ENCODE peak calls at places on chromosomes 12 and 14, in nine cellular contexts. E, W, Y, L, J, B, M, A and D are unnamed samples.

GRCh38 chr14:68404652-68405183 is 388.1 kb downstream of the ZFP36L1 start:
- DNase-seq in E (no peak), W (no peak), Y (peak), L (peak), J (no peak), B (no peak), M (no peak), A (no peak), D (no peak)

GRCh38 chr12:39173689-39174088 is 268.3 kb upstream of the CPNE8 start:
- DNase-seq in E (no peak), W (no peak), Y (no peak), L (no peak), J (no peak), B (no peak), M (no peak), A (peak), D (no peak)

GRCh38 chr12:50636505-50636904 is 127.4 kb upstream of the ATF1 start:
- DNase-seq in E (no peak), W (no peak), Y (no peak), L (no peak), J (no peak), B (no peak), M (no peak), A (peak), D (no peak)

GRCh38 chr12:108478611-108479010 is 36.5 kb upstream of the FICD start:
- DNase-seq in E (no peak), W (no peak), Y (peak), L (no peak), J (no peak), B (no peak), M (no peak), A (no peak), D (peak)

GRCh38 chr12:121513464-121514183 is 67.2 kb downstream of the KDM2B start:
- DNase-seq in E (no peak), W (no peak), Y (peak), L (peak), J (no peak), B (no peak), M (no peak), A (no peak), D (no peak)

GRCh38 chr12:113278631-113279030 is 56.3 kb downstream of the SLC8B1 start:
- DNase-seq in E (no peak), W (no peak), Y (no peak), L (no peak), J (no peak), B (no peak), M (no peak), A (no peak), D (no peak)

GRCh38 chr12:114430306-114430705 is 24.4 kb upstream of the TBX5 start:
- DNase-seq in E (no peak), W (no peak), Y (no peak), L (no peak), J (no peak), B (no peak), M (no peak), A (no peak), D (peak)

GRCh38 chr14:101463566-101464171 is 97.6 kb upstream of the DIO3 start:
- DNase-seq in E (no peak), W (no peak), Y (no peak), L (no peak), J (peak), B (no peak), M (no peak), A (no peak), D (no peak)

GRCh38 chr12:2337031-2338010 is 284.5 kb downstream of the CACNA1C start:
- DNase-seq in E (no peak), W (no peak), Y (no peak), L (no peak), J (no peak), B (no peak), M (no peak), A (no peak), D (no peak)

GRCh38 chr12:29255061-29255460 is 106.0 kb downstream of the FAR2 start:
- DNase-seq in E (no peak), W (no peak), Y (no peak), L (no peak), J (no peak), B (no peak), M (no peak), A (no peak), D (no peak)

GRCh38 chr14:102849522-102850379 is 72.5 kb downstream of the TRAF3 start:
- DNase-seq in E (no peak), W (no peak), Y (peak), L (peak), J (no peak), B (no peak), M (no peak), A (peak), D (no peak)

GRCh38 chr14:68947802-68948201 is 31.3 kb downstream of the ACTN1 start:
- DNase-seq in E (no peak), W (no peak), Y (peak), L (peak), J (peak), B (no peak), M (no peak), A (peak), D (no peak)

GRCh38 chr12:124904306-124905098 is 9.9 kb downstream of the UBC start:
- DNase-seq in E (peak), W (peak), Y (no peak), L (peak), J (peak), B (peak), M (no peak), A (peak), D (peak)

GRCh38 chr12:2266666-2267623 is 214.2 kb downstream of the CACNA1C start:
- DNase-seq in E (no peak), W (no peak), Y (no peak), L (no peak), J (no peak), B (peak), M (no peak), A (peak), D (no peak)

GRCh38 chr12:52336641-52337040 is 15.4 kb upstream of the KRT83 start:
- DNase-seq in E (no peak), W (no peak), Y (no peak), L (no peak), J (no peak), B (no peak), M (no peak), A (no peak), D (no peak)

GRCh38 chr12:6281081-6281809 is 29.2 kb upstream of the PLEKHG6 start:
- DNase-seq in E (no peak), W (no peak), Y (no peak), L (no peak), J (peak), B (no peak), M (no peak), A (no peak), D (no peak)

GRCh38 chr12:63802012-63802608 is 22.4 kb downstream of the RXYLT1 start:
- DNase-seq in E (peak), W (no peak), Y (no peak), L (no peak), J (no peak), B (no peak), M (no peak), A (peak), D (no peak)

GRCh38 chr14:103123634-103124500 is 606 bp downstream of the TNFAIP2 start:
- DNase-seq in E (no peak), W (no peak), Y (no peak), L (peak), J (peak), B (no peak), M (no peak), A (no peak), D (no peak)

GRCh38 chr12:11171145-11171952 is at the start of gene SMIM10L1:
- DNase-seq in E (peak), W (peak), Y (peak), L (peak), J (peak), B (peak), M (peak), A (peak), D (peak)
- TF ChIP-seq CTCF in E (no peak), W (no peak), Y (no peak), L (no peak), J (no peak), B (no peak), M (no peak), A (no peak), D (peak)

GRCh38 chr12:46380881-46381280 is 8.3 kb upstream of the SLC38A2 start:
- DNase-seq in E (no peak), W (no peak), Y (no peak), L (no peak), J (no peak), B (no peak), M (no peak), A (no peak), D (no peak)
- H3K4me3 ChIP-seq in E (no peak), W (no peak), Y (no peak), L (no peak), J (no peak), B (no peak), M (no peak), A (no peak), D (no peak)

GRCh38 chr14:59123975-59124374 is 64.5 kb upstream of the DAAM1 start:
- DNase-seq in E (no peak), W (no peak), Y (no peak), L (no peak), J (no peak), B (no peak), M (no peak), A (no peak), D (no peak)
- TF ChIP-seq CTCF in E (peak), W (no peak), Y (peak), L (peak), J (no peak), B (no peak), M (no peak), A (peak), D (peak)

DNA sequence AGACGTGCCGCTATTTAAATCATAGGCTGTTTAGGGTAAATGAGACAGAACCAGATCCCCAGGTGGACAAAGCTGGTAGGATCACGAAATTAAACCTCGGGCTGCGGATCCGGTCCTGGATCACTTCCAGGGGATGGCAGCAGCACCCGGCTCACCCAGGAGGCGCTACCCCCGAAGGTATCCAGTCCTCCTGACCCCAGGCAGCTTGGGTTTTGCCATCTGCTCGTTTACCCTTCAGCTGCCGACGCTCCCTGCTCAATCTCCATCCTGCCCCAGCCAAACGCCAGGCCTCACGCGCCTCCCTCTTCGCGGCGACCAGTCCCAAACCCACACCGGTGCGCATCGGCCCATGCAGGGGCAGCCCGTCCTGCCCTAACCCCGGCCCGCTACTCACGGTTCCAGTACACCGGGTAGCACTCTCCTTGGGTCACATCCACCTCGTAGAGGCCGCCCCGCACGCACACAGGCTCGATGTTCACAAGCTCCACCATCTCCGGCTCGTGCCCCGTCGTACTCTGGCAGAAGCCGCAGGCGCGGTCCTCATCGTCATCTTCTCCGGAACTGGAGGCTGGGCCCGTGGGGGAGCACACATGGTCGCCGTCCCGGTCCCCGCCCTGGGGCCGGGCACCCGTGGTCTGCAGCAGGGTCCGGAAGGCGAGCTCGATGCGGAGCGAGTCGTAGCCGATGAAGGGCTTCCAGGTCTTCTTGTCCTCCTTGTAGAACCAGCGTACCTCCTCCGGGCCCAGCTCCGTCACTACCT is 1.1 kb downstream of the DDHD1 start:
- DNase-seq in E (no peak), W (peak), Y (peak), L (peak), J (peak), B (no peak), M (peak), A (peak), D (no peak)
- H3K4me3 ChIP-seq in E (peak), W (peak), Y (peak), L (peak), J (peak), B (peak), M (peak), A (peak), D (peak)

GRCh38 chr12:119835068-119835467 is 42.1 kb downstream of the CIT start:
- DNase-seq in E (no peak), W (no peak), Y (no peak), L (peak), J (no peak), B (no peak), M (no peak), A (no peak), D (no peak)
- TF ChIP-seq CTCF in E (peak), W (no peak), Y (peak), L (no peak), J (no peak), B (no peak), M (no peak), A (peak), D (peak)

GRCh38 chr14:90553298-90553920 is 156.6 kb downstream of the CALM1 start:
- DNase-seq in E (no peak), W (no peak), Y (no peak), L (no peak), J (peak), B (no peak), M (no peak), A (no peak), D (no peak)
- H3K4me3 ChIP-seq in E (no peak), W (no peak), Y (no peak), L (no peak), J (no peak), B (no peak), M (no peak), A (no peak), D (no peak)

GRCh38 chr14:94539181-94539580 is 22.1 kb upstream of the SERPINA4 start:
- DNase-seq in E (no peak), W (no peak), Y (no peak), L (no peak), J (no peak), B (no peak), M (no peak), A (no peak), D (no peak)

GRCh38 chr14:94542111-94542810 is 19.0 kb upstream of the SERPINA4 start:
- DNase-seq in E (no peak), W (no peak), Y (no peak), L (no peak), J (no peak), B (no peak), M (no peak), A (no peak), D (peak)

GRCh38 chr14:94541234-94541975 is 19.8 kb upstream of the SERPINA4 start:
- DNase-seq in E (no peak), W (no peak), Y (no peak), L (no peak), J (no peak), B (no peak), M (no peak), A (no peak), D (no peak)

GRCh38 chr14:94538070-94538740 is 23.0 kb upstream of the SERPINA4 start:
- DNase-seq in E (no peak), W (no peak), Y (no peak), L (no peak), J (no peak), B (no peak), M (no peak), A (no peak), D (no peak)

DNA sequence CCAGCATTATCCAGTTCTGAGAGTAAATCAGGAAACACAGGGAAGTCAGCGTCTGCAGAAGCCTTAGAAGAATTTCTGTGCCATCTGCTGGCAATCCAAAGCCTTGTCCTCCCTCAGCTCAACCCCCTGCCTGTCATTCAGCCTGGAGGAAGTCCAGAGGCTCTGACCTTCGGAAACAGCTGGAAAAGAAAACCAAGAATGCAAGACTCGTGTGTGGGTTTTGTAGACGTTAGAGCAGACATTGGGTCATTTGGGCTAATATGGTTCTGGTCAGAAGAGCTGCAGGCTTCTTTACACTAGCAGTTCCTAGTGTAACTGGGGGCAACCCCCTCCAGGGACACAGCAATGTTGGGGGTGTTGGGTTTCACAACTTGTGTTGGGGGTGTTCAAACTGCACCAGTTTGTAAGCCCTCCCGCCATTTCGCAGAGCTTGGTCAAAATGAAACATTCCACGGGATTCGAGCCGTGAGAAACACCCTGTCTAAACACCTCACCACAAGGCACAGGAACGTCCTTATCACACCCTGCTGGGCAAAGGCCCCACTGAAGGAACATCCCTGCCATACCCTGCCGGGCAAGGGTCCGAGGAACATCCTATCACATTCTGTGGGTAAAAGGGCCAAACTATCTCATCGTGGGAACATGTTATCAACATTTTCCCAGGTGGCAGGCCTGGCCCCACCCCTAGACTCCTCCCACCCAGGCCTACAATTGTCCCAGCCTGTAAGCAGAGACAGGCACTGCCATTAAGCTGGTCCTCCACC is 21.0 kb upstream of the SERPINA4 start:
- DNase-seq in E (no peak), W (no peak), Y (no peak), L (peak), J (no peak), B (no peak), M (no peak), A (no peak), D (peak)
- TF ChIP-seq CTCF in E (peak), W (no peak), Y (peak), L (no peak), J (no peak), B (no peak), M (no peak), A (no peak), D (peak)

GRCh38 chr12:117968826-117969659 is at the start of gene KSR2:
- DNase-seq in E (no peak), W (no peak), Y (peak), L (peak), J (peak), B (peak), M (peak), A (peak), D (no peak)

GRCh38 chr12:117968084-117968789 is 553 bp downstream of the KSR2 start:
- DNase-seq in E (no peak), W (no peak), Y (no peak), L (no peak), J (no peak), B (no peak), M (no peak), A (no peak), D (no peak)

GRCh38 chr12:117967043-117967442 is 1.7 kb downstream of the KSR2 start:
- DNase-seq in E (no peak), W (no peak), Y (no peak), L (no peak), J (no peak), B (no peak), M (no peak), A (no peak), D (no peak)

GRCh38 chr12:117967512-117967911 is 1.3 kb downstream of the KSR2 start:
- DNase-seq in E (no peak), W (no peak), Y (no peak), L (no peak), J (no peak), B (no peak), M (no peak), A (no peak), D (no peak)

GRCh38 chr12:117966511-117966910 is 2.3 kb downstream of the KSR2 start:
- DNase-seq in E (no peak), W (no peak), Y (no peak), L (no peak), J (no peak), B (no peak), M (no peak), A (no peak), D (no peak)
- H3K4me3 ChIP-seq in E (no peak), W (no peak), Y (no peak), L (no peak), J (no peak), B (no peak), M (no peak), A (no peak), D (no peak)

DNA sequence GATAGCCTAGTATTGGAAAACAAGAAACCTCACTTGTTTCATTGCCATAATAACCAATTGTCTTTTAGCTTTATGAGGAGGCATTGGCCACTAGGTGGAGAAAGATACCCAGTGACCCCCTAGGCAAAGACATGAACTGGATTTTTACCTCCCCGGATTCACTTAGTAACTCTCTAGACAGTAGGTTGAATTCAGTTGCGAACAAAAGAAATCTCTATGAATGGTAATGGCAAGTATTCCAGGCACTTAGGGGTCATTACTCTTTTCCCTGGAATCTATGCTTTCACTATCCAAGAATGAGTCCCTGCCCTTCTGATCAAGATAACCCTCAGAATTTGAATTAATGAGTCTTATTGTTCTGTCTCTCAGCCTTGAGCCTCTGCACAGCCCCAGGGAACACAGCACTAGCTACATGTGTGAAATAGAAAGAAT is 29.5 kb upstream of the RHOJ start:
- DNase-seq in E (peak), W (no peak), Y (peak), L (peak), J (no peak), B (no peak), M (no peak), A (peak), D (no peak)
- TF ChIP-seq CTCF in E (peak), W (peak), Y (peak), L (peak), J (peak), B (peak), M (no peak), A (peak), D (peak)